ENCODE peak calls at places on chromosomes 11 and 22, in nine cellular contexts. S, Z, I, Q, O, V, J, K and X are unnamed samples.

GRCh38 chr22:26295583-26296126 is 126.4 kb downstream of the SEZ6L start:
- DNase-seq in S (no peak), Z (no peak), I (no peak), Q (no peak), O (no peak), V (no peak), J (no peak), K (no peak), X (no peak)

GRCh38 chr11:119421941-119422504 is 949 bp downstream of the THY1 start:
- DNase-seq in S (no peak), Z (no peak), I (no peak), Q (peak), O (peak), V (no peak), J (peak), K (no peak), X (no peak)

GRCh38 chr11:85123752-85124231 is 503.4 kb downstream of the DLG2 start:
- DNase-seq in S (no peak), Z (no peak), I (no peak), Q (no peak), O (no peak), V (no peak), J (no peak), K (peak), X (no peak)

GRCh38 chr22:33271390-33272161 is 213.4 kb upstream of the SYN3 start:
- DNase-seq in S (no peak), Z (no peak), I (no peak), Q (peak), O (no peak), V (no peak), J (peak), K (peak), X (peak)

GRCh38 chr11:57546869-57547518 is 9.6 kb downstream of the SMTNL1 start:
- DNase-seq in S (no peak), Z (no peak), I (no peak), Q (no peak), O (peak), V (no peak), J (peak), K (no peak), X (no peak)

GRCh38 chr11:71339178-71339881 is 87.0 kb upstream of the SHANK2 start:
- DNase-seq in S (no peak), Z (no peak), I (no peak), Q (no peak), O (no peak), V (no peak), J (no peak), K (no peak), X (no peak)

GRCh38 chr22:39814899-39815298 is 78.7 kb downstream of the ENTHD1 start:
- DNase-seq in S (no peak), Z (no peak), I (no peak), Q (no peak), O (no peak), V (no peak), J (peak), K (no peak), X (no peak)

GRCh38 chr11:44381261-44381660 is 71.3 kb upstream of the ALX4 start:
- DNase-seq in S (no peak), Z (no peak), I (no peak), Q (no peak), O (no peak), V (no peak), J (no peak), K (no peak), X (no peak)

GRCh38 chr22:17359501-17359900 is 9.8 kb upstream of the CECR2 start:
- DNase-seq in S (no peak), Z (no peak), I (no peak), Q (no peak), O (no peak), V (no peak), J (no peak), K (no peak), X (no peak)

GRCh38 chr22:35477911-35478582 is 62.6 kb upstream of the RASD2 start:
- DNase-seq in S (no peak), Z (no peak), I (no peak), Q (no peak), O (peak), V (peak), J (peak), K (no peak), X (no peak)